ENCODE peak calls at places on chromosomes 11 and 22, in nine cellular contexts. M is CD4-positive, alpha-beta memory T cell; O is lower lobe of right lung; U is lung; H is GM12878; F is GM23338; G is effector memory CD4-positive, alpha-beta T cell; E is adipocyte; T is IMR-90. D is an unnamed sample.

GRCh38 chr11:132072880-132073213 is 702.4 kb downstream of the NTM start:
- DNase-seq in M (no peak), O (no peak), U (no peak), H (no peak), F (no peak), G (no peak), E (peak; percentile 55), T (peak; percentile 73), D (no peak)

GRCh38 chr22:23692598-23693291 is 1.9 kb downstream of the RGL4 start:
- DNase-seq in M (no peak), O (no peak), U (no peak), H (no peak), F (peak; percentile 37), G (no peak), E (no peak), T (no peak), D (no peak)

GRCh38 chr11:95156916-95157568 is 67.4 kb downstream of the ENDOD1 start:
- DNase-seq in M (no peak), O (no peak), U (no peak), H (no peak), F (peak; percentile 21), G (no peak), E (no peak), T (no peak), D (no peak)

GRCh38 chr11:65305501-65306268 is 9.0 kb upstream of the CDC42EP2 start:
- DNase-seq in M (no peak), O (no peak), U (no peak), H (no peak), F (no peak), G (no peak), E (no peak), T (peak; percentile 90), D (no peak)

GRCh38 chr11:32435511-32435946 is at the start of gene WT1:
- DNase-seq in M (no peak), O (no peak), U (no peak), H (no peak), F (peak; percentile 86), G (no peak), E (no peak), T (no peak), D (peak; percentile 59)

GRCh38 chr11:121499405-121499804 is 46.6 kb upstream of the SORL1-AS1 start:
- DNase-seq in M (no peak), O (no peak), U (no peak), H (no peak), F (no peak), G (no peak), E (no peak), T (no peak), D (no peak)

GRCh38 chr11:64607381-64608259 is 16.6 kb downstream of the SLC22A12 start:
- DNase-seq in M (no peak), O (no peak), U (no peak), H (no peak), F (peak; percentile 57), G (no peak), E (no peak), T (peak; percentile 5), D (no peak)

GRCh38 chr11:119907122-119907933 is 178.3 kb upstream of the NECTIN1 start:
- DNase-seq in M (no peak), O (peak; percentile 56), U (peak; percentile 66), H (no peak), F (no peak), G (no peak), E (no peak), T (no peak), D (peak; percentile 85)

GRCh38 chr11:35145249-35145648 is 6.3 kb downstream of the CD44 start:
- DNase-seq in M (peak; percentile 15), O (no peak), U (no peak), H (peak; percentile 86), F (no peak), G (no peak), E (peak; percentile 16), T (peak; percentile 60), D (no peak)

GRCh38 chr11:123272565-123272964 is 77.5 kb upstream of the CLMP start:
- DNase-seq in M (no peak), O (no peak), U (no peak), H (no peak), F (no peak), G (no peak), E (no peak), T (no peak), D (no peak)

GRCh38 chr11:20032127-20032526 is 128.1 kb downstream of the DBX1 start:
- DNase-seq in M (no peak), O (no peak), U (no peak), H (no peak), F (no peak), G (no peak), E (no peak), T (no peak), D (no peak)

GRCh38 chr11:20032577-20033265 is 127.6 kb downstream of the DBX1 start:
- DNase-seq in M (no peak), O (no peak), U (no peak), H (no peak), F (no peak), G (no peak), E (no peak), T (no peak), D (no peak)

GRCh38 chr11:20029193-20029592 is 131.1 kb downstream of the DBX1 start:
- DNase-seq in M (no peak), O (no peak), U (no peak), H (no peak), F (no peak), G (no peak), E (no peak), T (no peak), D (peak; percentile 19)

GRCh38 chr11:20031155-20032001 is 128.9 kb downstream of the DBX1 start:
- DNase-seq in M (no peak), O (no peak), U (no peak), H (no peak), F (peak; percentile 62), G (no peak), E (peak; percentile 78), T (peak; percentile 95), D (no peak)

DNA sequence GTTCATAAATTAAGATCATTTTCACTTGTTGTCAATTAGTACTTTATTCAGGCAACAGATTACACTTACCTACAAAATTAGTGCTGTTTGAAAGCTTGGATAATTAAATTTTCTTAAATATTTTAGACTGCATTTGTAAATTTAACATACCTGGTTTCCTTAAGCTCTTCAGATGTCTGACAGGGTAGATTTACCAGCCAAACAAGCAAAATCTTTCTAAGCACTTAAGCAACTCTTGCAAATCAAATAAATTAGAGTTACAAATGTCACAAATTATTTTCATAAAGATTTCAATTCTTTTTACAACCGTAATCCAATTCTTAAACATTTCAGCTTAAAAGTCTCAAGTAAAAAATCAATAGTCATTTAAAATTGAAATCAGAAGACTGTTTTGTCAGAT is 129.8 kb downstream of the DBX1 start:
- DNase-seq in M (no peak), O (no peak), U (no peak), H (no peak), F (no peak), G (no peak), E (no peak), T (no peak), D (no peak)
- H3K4me1 ChIP-seq in M (no peaks in the 10 kb centered on the region), O (no peaks in the 10 kb centered on the region), U (peaks cover 19% of the 10 kb centered on the region), H (no peaks in the 10 kb centered on the region), F (peaks cover 73% of the 10 kb centered on the region), G (no peaks in the 10 kb centered on the region), E (peaks cover 37% of the 10 kb centered on the region), T (peaks cover 20% of the 10 kb centered on the region), D (no peaks in the 10 kb centered on the region)

GRCh38 chr11:78192911-78193341 is 4.2 kb downstream of the USP35 start:
- DNase-seq in M (no peak), O (no peak), U (no peak), H (no peak), F (no peak), G (no peak), E (peak; percentile 59), T (no peak), D (no peak)
- H3K4me1 ChIP-seq in M (peaks cover 28% of the 10 kb centered on the region), O (peaks cover 13% of the 10 kb centered on the region), U (no peaks in the 10 kb centered on the region), H (peaks cover 12% of the 10 kb centered on the region), F (peaks cover 8% of the 10 kb centered on the region), G (peaks cover 14% of the 10 kb centered on the region), E (peaks cover 42% of the 10 kb centered on the region), T (peaks cover 7% of the 10 kb centered on the region), D (no peaks in the 10 kb centered on the region)

GRCh38 chr11:13262096-13262495 is 15.5 kb upstream of the BMAL1 start:
- DNase-seq in M (no peak), O (no peak), U (no peak), H (no peak), F (no peak), G (no peak), E (no peak), T (no peak), D (no peak)
- H3K4me1 ChIP-seq in M (peaks cover 10% of the 10 kb centered on the region), O (peaks cover 27% of the 10 kb centered on the region), U (no peaks in the 10 kb centered on the region), H (no peaks in the 10 kb centered on the region), F (peaks cover 33% of the 10 kb centered on the region), G (no peaks in the 10 kb centered on the region), E (peaks cover 33% of the 10 kb centered on the region), T (peaks cover 17% of the 10 kb centered on the region), D (no peaks in the 10 kb centered on the region)

GRCh38 chr11:66849501-66850234 is 6.4 kb downstream of the RCE1 start:
- DNase-seq in M (no peak), O (peak; percentile 31), U (no peak), H (no peak), F (no peak), G (no peak), E (no peak), T (no peak), D (no peak)

GRCh38 chr11:66850588-66851250 is 6.1 kb upstream of the LRFN4 start:
- DNase-seq in M (no peak), O (peak; percentile 47), U (no peak), H (no peak), F (no peak), G (no peak), E (no peak), T (no peak), D (no peak)

GRCh38 chr11:66850235-66850587 is 6.7 kb upstream of the LRFN4 start:
- DNase-seq in M (no peak), O (no peak), U (no peak), H (no peak), F (no peak), G (no peak), E (no peak), T (no peak), D (no peak)

GRCh38 chr11:66847461-66848232 is 4.4 kb downstream of the RCE1 start:
- DNase-seq in M (no peak), O (no peak), U (no peak), H (no peak), F (no peak), G (no peak), E (no peak), T (no peak), D (peak; percentile 9)

DNA sequence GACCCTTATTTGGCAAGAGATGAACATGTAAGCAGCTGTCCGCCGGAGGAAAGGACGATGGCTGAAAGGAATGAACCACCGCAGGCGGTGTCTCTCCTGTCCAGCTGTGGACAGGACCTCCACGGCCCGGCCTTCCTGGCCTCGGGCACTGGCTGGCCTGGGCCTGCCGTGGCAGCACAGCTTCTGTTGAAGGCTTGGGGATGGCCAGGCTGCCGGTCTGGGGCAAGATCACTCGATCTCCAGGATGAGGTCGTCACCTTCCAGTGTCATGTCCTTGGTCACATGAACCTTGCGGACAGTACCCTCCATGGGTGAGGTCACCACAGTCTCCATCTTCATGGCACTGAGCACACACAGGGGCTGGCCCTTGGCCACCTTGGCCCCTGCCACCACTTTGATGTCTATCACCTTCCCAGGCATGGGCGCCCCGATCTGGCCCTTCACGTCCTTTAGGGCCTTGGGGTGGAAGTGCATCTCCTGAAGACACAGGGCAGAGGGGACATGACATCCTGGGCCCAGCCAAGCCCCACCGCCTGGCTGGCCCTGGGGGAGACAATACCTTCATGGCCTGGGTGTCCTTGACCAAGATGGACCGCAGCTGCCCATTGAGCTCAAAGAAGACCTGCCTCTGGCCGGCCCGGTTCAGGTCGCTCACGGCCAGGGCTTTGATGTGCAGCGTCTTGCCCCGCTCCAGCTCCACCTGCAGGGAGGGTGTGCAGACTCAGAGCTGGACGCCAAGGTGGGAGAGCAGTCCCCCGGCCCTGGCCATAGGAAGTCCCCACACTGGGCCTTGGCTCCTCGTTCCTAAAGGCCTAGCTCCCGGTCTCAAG is 5.6 kb downstream of the RCE1 start:
- DNase-seq in M (no peak), O (no peak), U (no peak), H (no peak), F (no peak), G (no peak), E (no peak), T (no peak), D (no peak)
- H3K4me1 ChIP-seq in M (peaks cover 10% of the 10 kb centered on the region), O (peaks cover 10% of the 10 kb centered on the region), U (peaks cover 6% of the 10 kb centered on the region), H (peaks cover 7% of the 10 kb centered on the region), F (peaks cover 4% of the 10 kb centered on the region), G (peaks cover 13% of the 10 kb centered on the region), E (peaks cover 17% of the 10 kb centered on the region), T (peaks cover 2% of the 10 kb centered on the region), D (no peaks in the 10 kb centered on the region)

D was measured in BE2C.